ENCODE peak calls at places on chromosome 1, in five cellular contexts. R is GM12892, K is transverse colon, Y is AG04450, F is T-cell. B is an unnamed sample.

GRCh38 chr1:67468066-67468718 is 38.0 kb upstream of the SERBP1 start:
- DNase-seq in K (no peak), F (no peak), R (no peak), Y (no peak), B (no peak)

GRCh38 chr1:85068846-85069245 is 20.5 kb upstream of the MCOLN3 start:
- DNase-seq in F (no peak), R (no peak), Y (no peak), K (no peak), B (no peak)

GRCh38 chr1:59015708-59016107 is 231.9 kb upstream of the JUN start:
- DNase-seq in R (no peak), K (no peak), Y (peak), F (no peak), B (no peak)

GRCh38 chr1:109193653-109194590 is 19.8 kb upstream of the SARS1 start:
- DNase-seq in K (peak), R (peak), Y (no peak), F (peak), B (peak)

GRCh38 chr1:24505816-24506215 is 3.2 kb downstream of the RCAN3 start:
- DNase-seq in R (no peak), K (no peak), Y (no peak), F (no peak), B (no peak)

GRCh38 chr1:61230523-61230922 is 148.2 kb downstream of the NFIA start:
- DNase-seq in Y (no peak), F (no peak), R (no peak), K (peak), B (no peak)

GRCh38 chr1:47415728-47416318 is at the start of gene FOXE3:
- DNase-seq in R (no peak), K (no peak), F (no peak), Y (no peak), B (no peak)

GRCh38 chr1:211247921-211248320 is 11.2 kb upstream of the RCOR3 start:
- DNase-seq in Y (no peak), R (no peak), K (no peak), F (no peak), B (no peak)

GRCh38 chr1:66416295-66416694 is 117.7 kb upstream of the SGIP1 start:
- DNase-seq in R (no peak), Y (no peak), K (no peak), F (no peak), B (no peak)

GRCh38 chr1:183736391-183736790 is 68.5 kb upstream of the RGL1 start:
- DNase-seq in F (no peak), Y (no peak), R (no peak), K (no peak), B (no peak)

GRCh38 chr1:226938903-226939438 is 1.1 kb upstream of the COQ8A start:
- DNase-seq in K (no peak), F (no peak), Y (no peak), R (no peak), B (no peak)

GRCh38 chr1:173392895-173393654 is 84.1 kb upstream of the PRDX6 start:
- DNase-seq in F (no peak), R (no peak), Y (peak), K (no peak), B (no peak)

GRCh38 chr1:206534552-206534951 is 27.2 kb downstream of the RASSF5 start:
- DNase-seq in K (no peak), R (no peak), F (no peak), Y (no peak), B (no peak)

GRCh38 chr1:209583408-209583807 is at the start of gene CAMK1G:
- DNase-seq in K (no peak), R (no peak), Y (peak), F (no peak), B (no peak)

B was measured in GM18507.